ENCODE peak calls at places on chromosomes 3 and 15, in five cellular contexts. K, P, Y, F and S are unnamed samples.

GRCh38 chr15:72147416-72147815 is 29.2 kb downstream of the SENP8 start:
- DNase-seq in K (no peak), P (no peak), Y (no peak), F (no peak), S (no peak)

GRCh38 chr3:13544293-13544831 is 4.6 kb upstream of the FBLN2 start:
- DNase-seq in K (peak), P (no peak), Y (no peak), F (peak), S (no peak)

GRCh38 chr15:31435256-31435781 is 108.7 kb downstream of the KLF13 start:
- DNase-seq in K (peak), P (peak), Y (peak), F (peak), S (peak)

GRCh38 chr3:107430214-107431047 is 53.2 kb downstream of the CCDC54 start:
- DNase-seq in K (peak), P (no peak), Y (peak), F (peak), S (no peak)

GRCh38 chr3:186261638-186262037 is 100.4 kb downstream of the DGKG start:
- DNase-seq in K (no peak), P (no peak), Y (no peak), F (no peak), S (no peak)

GRCh38 chr3:52487788-52488691 is 7.1 kb upstream of the STAB1 start:
- DNase-seq in K (no peak), P (no peak), Y (no peak), F (no peak), S (no peak)

GRCh38 chr3:147210676-147211075 is 195.7 kb downstream of the ZIC4 start:
- DNase-seq in K (no peak), P (no peak), Y (no peak), F (no peak), S (no peak)

GRCh38 chr15:38038659-38039442 is 104.4 kb downstream of the TMCO5A start:
- DNase-seq in K (peak), P (no peak), Y (no peak), F (no peak), S (no peak)

GRCh38 chr15:53328341-53328740 is 431.1 kb downstream of the WDR72 start:
- DNase-seq in K (no peak), P (no peak), Y (no peak), F (peak), S (no peak)

GRCh38 chr3:100210777-100211145 is 50.0 kb upstream of the TBC1D23 start:
- DNase-seq in K (peak), P (no peak), Y (no peak), F (no peak), S (no peak)

GRCh38 chr3:59163953-59164352 is 114.1 kb upstream of the CFAP20DC start:
- DNase-seq in K (no peak), P (no peak), Y (no peak), F (no peak), S (no peak)

GRCh38 chr15:88658972-88659931 is 20.4 kb downstream of the ISG20 start:
- DNase-seq in K (peak), P (no peak), Y (no peak), F (no peak), S (no peak)

GRCh38 chr3:8052599-8053185 is 448.9 kb upstream of the LMCD1 start:
- DNase-seq in K (no peak), P (no peak), Y (no peak), F (no peak), S (no peak)

GRCh38 chr3:71152892-71153265 is 430.6 kb downstream of the FOXP1 start:
- DNase-seq in K (no peak), P (no peak), Y (no peak), F (no peak), S (peak)

GRCh38 chr3:51605938-51606337 is 65.1 kb upstream of the TEX264 start:
- DNase-seq in K (no peak), P (no peak), Y (no peak), F (no peak), S (no peak)

GRCh38 chr3:61420136-61420759 is 141.1 kb upstream of the PTPRG start:
- DNase-seq in K (no peak), P (no peak), Y (no peak), F (no peak), S (no peak)

GRCh38 chr3:13275376-13276005 is 144.6 kb downstream of the NUP210 start:
- DNase-seq in K (no peak), P (no peak), Y (no peak), F (no peak), S (no peak)

GRCh38 chr3:149273096-149273751 is 51.6 kb upstream of the CP start:
- DNase-seq in K (peak), P (peak), Y (peak), F (peak), S (peak)

GRCh38 chr3:134796313-134797079 is 1.4 kb downstream of the EPHB1 start:
- DNase-seq in K (no peak), P (no peak), Y (peak), F (no peak), S (no peak)

GRCh38 chr3:36219398-36219797 is 160.9 kb upstream of the STAC start:
- DNase-seq in K (peak), P (no peak), Y (no peak), F (no peak), S (no peak)

GRCh38 chr3:49476563-49476962 is 6.5 kb downstream of the DAG1 start:
- DNase-seq in K (no peak), P (peak), Y (no peak), F (no peak), S (no peak)

GRCh38 chr15:84783493-84784251 is 33.5 kb upstream of the ALPK3 start:
- DNase-seq in K (no peak), P (no peak), Y (no peak), F (no peak), S (no peak)

GRCh38 chr3:71578045-71578730 is 5.3 kb downstream of the FOXP1 start:
- DNase-seq in K (peak), P (no peak), Y (no peak), F (no peak), S (no peak)

GRCh38 chr3:114839476-114839875 is 307.6 kb downstream of the ZBTB20 start:
- DNase-seq in K (peak), P (no peak), Y (no peak), F (peak), S (no peak)

GRCh38 chr15:70198441-70199123 is 100.9 kb upstream of the TLE3 start:
- DNase-seq in K (no peak), P (no peak), Y (no peak), F (no peak), S (no peak)

GRCh38 chr15:67840747-67841634 is 1.1 kb upstream of the RNU6-1 start:
- DNase-seq in K (peak), P (no peak), Y (peak), F (peak), S (peak)

GRCh38 chr3:131163-131889 is 65.2 kb upstream of the CHL1 start:
- DNase-seq in K (no peak), P (no peak), Y (no peak), F (no peak), S (no peak)

GRCh38 chr3:195180490-195181106 is 90.4 kb downstream of the XXYLT1 start:
- DNase-seq in K (no peak), P (no peak), Y (peak), F (no peak), S (no peak)

GRCh38 chr3:117721866-117722265 is 1012.3 kb downstream of the TUSC7 start:
- DNase-seq in K (no peak), P (no peak), Y (no peak), F (no peak), S (no peak)

GRCh38 chr3:194187543-194187942 is 51.6 kb downstream of the HES1 start:
- DNase-seq in K (no peak), P (no peak), Y (no peak), F (no peak), S (no peak)

GRCh38 chr15:91853501-91853967 is at the start of gene SLCO3A1:
- DNase-seq in K (peak), P (no peak), Y (peak), F (peak), S (no peak)

GRCh38 chr15:35838422-35839150 is 292.6 kb upstream of the DPH6 start:
- DNase-seq in K (no peak), P (no peak), Y (no peak), F (no peak), S (no peak)

GRCh38 chr3:57982561-57983243 is 25.5 kb upstream of the FLNB start:
- DNase-seq in K (no peak), P (no peak), Y (no peak), F (no peak), S (no peak)

GRCh38 chr3:71428841-71429609 is 154.5 kb downstream of the FOXP1 start:
- DNase-seq in K (peak), P (no peak), Y (no peak), F (no peak), S (no peak)

GRCh38 chr15:39287322-39288195 is 293.3 kb upstream of the THBS1 start:
- DNase-seq in K (peak), P (no peak), Y (no peak), F (no peak), S (no peak)

GRCh38 chr15:31078461-31078860 is 23.1 kb downstream of the TRPM1 start:
- DNase-seq in K (no peak), P (no peak), Y (no peak), F (no peak), S (no peak)

GRCh38 chr3:15205934-15206661 is at the start of gene CAPN7:
- DNase-seq in K (peak), P (peak), Y (peak), F (peak), S (peak)

GRCh38 chr3:77196146-77196545 is 156.2 kb downstream of the ROBO2 start:
- DNase-seq in K (peak), P (no peak), Y (no peak), F (no peak), S (no peak)

GRCh38 chr15:78264304-78265136 is at the start of gene DNAJA4:
- DNase-seq in K (no peak), P (no peak), Y (peak), F (no peak), S (no peak)

DNA sequence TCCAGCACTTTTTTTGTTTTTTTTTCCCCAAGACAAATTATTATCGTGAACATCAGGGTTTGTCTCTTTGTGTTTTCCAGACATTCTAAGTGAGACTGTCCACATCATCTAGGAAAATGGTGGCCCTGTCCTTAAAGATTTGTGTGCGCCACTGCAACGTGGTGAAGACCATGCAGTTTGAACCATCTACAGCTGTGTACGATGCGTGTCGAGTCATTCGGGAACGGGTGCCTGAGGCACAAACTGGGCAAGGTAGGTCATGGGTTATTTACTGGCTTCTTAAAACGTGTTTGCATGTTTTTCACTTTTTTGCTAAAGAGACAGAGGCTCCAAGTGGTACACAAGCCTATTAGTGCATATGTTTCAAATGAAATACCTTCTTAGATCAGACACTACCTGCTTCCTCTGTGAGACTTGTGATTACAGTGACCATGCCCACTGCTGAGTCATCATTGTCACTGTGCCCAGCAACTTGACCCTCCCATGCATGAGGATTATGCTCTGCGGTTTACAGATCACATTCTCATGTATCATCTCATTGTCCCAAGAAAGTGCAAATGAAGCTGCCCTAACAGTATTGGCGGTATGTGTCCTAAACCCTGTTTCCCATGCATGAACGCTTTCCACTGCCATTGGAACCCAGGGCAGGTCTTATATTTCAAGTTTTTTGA is 395.2 kb upstream of the TPM1 start:
- DNase-seq in K (peak), P (no peak), Y (no peak), F (peak), S (peak)
- TF ChIP-seq SMC3 in K (no peak), P (no peak), Y (no peak), F (no peak), S (no peak)

DNA sequence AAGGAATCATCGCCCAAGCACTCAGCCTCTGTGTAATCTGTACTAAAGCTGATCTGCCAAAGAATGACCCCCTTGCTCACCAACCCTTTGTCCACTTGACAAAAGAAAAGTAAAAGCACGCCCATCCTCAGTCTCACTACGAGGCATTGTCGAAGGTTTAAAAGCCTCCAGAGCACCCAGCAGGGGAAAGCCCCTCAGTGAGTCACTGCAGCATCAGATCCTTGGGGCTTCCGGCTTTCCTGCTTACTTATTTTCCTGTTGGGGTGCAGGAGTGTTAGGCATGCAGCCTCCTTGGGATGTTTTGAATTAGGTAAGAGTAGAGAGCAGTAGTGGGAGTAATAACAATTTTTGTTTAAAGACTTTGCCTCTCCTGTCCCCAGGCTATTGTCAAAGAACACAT is 216.1 kb downstream of the MTHFS start:
- DNase-seq in K (peak), P (peak), Y (no peak), F (peak), S (no peak)
- TF ChIP-seq SMC3 in K (no peak), P (no peak), Y (no peak), F (no peak), S (no peak)

DNA sequence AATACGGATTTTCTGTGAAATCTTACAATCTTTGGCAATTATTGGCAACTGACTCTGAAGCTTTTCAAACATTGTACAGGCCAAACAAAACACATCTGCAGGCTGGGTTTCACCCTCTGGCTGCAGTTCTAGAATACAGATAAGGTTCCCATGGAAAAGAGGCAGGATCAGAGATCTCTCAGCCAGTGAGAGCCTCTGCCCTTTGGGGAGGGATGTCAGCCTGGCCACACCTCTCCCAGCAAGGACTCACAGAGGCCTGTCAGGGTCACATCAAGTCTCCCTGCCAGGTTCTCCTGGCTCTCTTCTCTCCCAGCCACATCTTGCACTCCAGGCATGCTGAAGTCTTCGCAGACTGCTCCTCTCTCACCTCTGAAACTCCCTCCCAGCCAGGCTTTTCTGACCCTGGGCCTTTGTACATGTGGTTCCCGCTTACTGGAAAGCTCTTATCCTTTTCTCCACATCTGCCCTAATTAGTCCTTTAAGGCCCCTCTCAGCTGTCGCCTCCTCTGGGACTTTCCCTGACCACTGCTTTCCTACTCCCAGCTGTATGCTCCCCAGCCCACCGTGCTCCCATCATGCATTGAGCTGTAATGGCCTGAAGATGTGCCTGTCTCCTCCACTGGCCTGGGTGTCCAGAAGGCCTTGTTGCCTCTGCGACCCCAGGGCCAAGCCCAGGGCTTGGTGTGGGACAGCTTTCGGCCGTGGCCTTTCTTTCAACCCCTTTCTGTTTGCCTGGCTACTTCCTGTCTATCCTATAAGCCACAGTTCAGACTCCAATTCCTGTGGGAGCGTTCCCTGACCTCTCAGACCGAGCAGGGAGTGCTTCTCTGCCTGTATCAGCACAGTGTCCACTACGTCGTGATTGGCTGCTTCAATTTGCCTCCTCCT is 4.3 kb downstream of the RBP1 start:
- DNase-seq in K (peak), P (no peak), Y (peak), F (no peak), S (peak)
- TF ChIP-seq SMC3 in K (no peak), P (no peak), Y (no peak), F (no peak), S (no peak)

GRCh38 chr15:47460775-47461174 is 256.5 kb upstream of the SEMA6D start:
- DNase-seq in K (no peak), P (no peak), Y (no peak), F (no peak), S (no peak)
- TF ChIP-seq SMC3 in K (no peak), P (no peak), Y (no peak), F (no peak), S (no peak)